ENCODE peak calls at places on chromosomes 1 and 21, in six cellular contexts. One of them, this sample, is unnamed.

GRCh38 chr1:197526736-197527371 is 248.4 kb downstream of the DENND1B start:
- DNase-seq in CD8-positive, alpha-beta memory T cell: peak
- DNase-seq in tibial artery: no peak
- DNase-seq in aorta: no peak
- DNase-seq in CD4-positive, CD25-positive, alpha-beta regulatory T cell: peak
- DNase-seq in OCI-LY7: peak
- DNase-seq in this sample: no peak

GRCh38 chr1:155077758-155078495 is 710 bp upstream of the EFNA3 start:
- DNase-seq in CD8-positive, alpha-beta memory T cell: no peak
- DNase-seq in OCI-LY7: no peak
- DNase-seq in CD4-positive, CD25-positive, alpha-beta regulatory T cell: no peak
- DNase-seq in tibial artery: no peak
- DNase-seq in aorta: peak
- DNase-seq in this sample: no peak

GRCh38 chr21:46159841-46160562 is 4.6 kb upstream of the FTCD start:
- DNase-seq in CD8-positive, alpha-beta memory T cell: no peak
- DNase-seq in OCI-LY7: no peak
- DNase-seq in tibial artery: peak
- DNase-seq in CD4-positive, CD25-positive, alpha-beta regulatory T cell: no peak
- DNase-seq in aorta: peak
- DNase-seq in this sample: no peak

GRCh38 chr1:169193191-169193850 is 86.8 kb downstream of the ATP1B1 start:
- DNase-seq in OCI-LY7: no peak
- DNase-seq in CD8-positive, alpha-beta memory T cell: no peak
- DNase-seq in tibial artery: no peak
- DNase-seq in CD4-positive, CD25-positive, alpha-beta regulatory T cell: no peak
- DNase-seq in aorta: no peak
- DNase-seq in this sample: no peak

GRCh38 chr1:36125129-36125991 is at the start of gene COL8A2:
- DNase-seq in CD4-positive, CD25-positive, alpha-beta regulatory T cell: no peak
- DNase-seq in OCI-LY7: no peak
- DNase-seq in tibial artery: peak
- DNase-seq in aorta: peak
- DNase-seq in CD8-positive, alpha-beta memory T cell: no peak
- DNase-seq in this sample: no peak

GRCh38 chr1:174075245-174075692 is 53.1 kb upstream of the RC3H1 start:
- DNase-seq in CD8-positive, alpha-beta memory T cell: no peak
- DNase-seq in OCI-LY7: no peak
- DNase-seq in tibial artery: no peak
- DNase-seq in CD4-positive, CD25-positive, alpha-beta regulatory T cell: no peak
- DNase-seq in aorta: no peak
- DNase-seq in this sample: no peak

GRCh38 chr1:47558601-47559593 is 121.1 kb downstream of the FOXD2 start:
- DNase-seq in CD8-positive, alpha-beta memory T cell: no peak
- DNase-seq in CD4-positive, CD25-positive, alpha-beta regulatory T cell: no peak
- DNase-seq in OCI-LY7: no peak
- DNase-seq in tibial artery: no peak
- DNase-seq in aorta: no peak
- DNase-seq in this sample: no peak

GRCh38 chr21:36478207-36478701 is 1.7 kb downstream of the CLDN14 start:
- DNase-seq in OCI-LY7: no peak
- DNase-seq in aorta: no peak
- DNase-seq in tibial artery: no peak
- DNase-seq in CD8-positive, alpha-beta memory T cell: no peak
- DNase-seq in CD4-positive, CD25-positive, alpha-beta regulatory T cell: peak
- DNase-seq in this sample: no peak

GRCh38 chr1:233251321-233251720 is 44.2 kb downstream of the PCNX2 start:
- DNase-seq in aorta: no peak
- DNase-seq in OCI-LY7: no peak
- DNase-seq in CD8-positive, alpha-beta memory T cell: no peak
- DNase-seq in tibial artery: no peak
- DNase-seq in CD4-positive, CD25-positive, alpha-beta regulatory T cell: no peak
- DNase-seq in this sample: no peak

GRCh38 chr1:150612014-150612345 is 17.4 kb downstream of the ENSA start:
- DNase-seq in tibial artery: peak
- DNase-seq in CD8-positive, alpha-beta memory T cell: no peak
- DNase-seq in aorta: no peak
- DNase-seq in CD4-positive, CD25-positive, alpha-beta regulatory T cell: no peak
- DNase-seq in OCI-LY7: peak
- DNase-seq in this sample: no peak
- H3K4me3 ChIP-seq in tibial artery: no peak
- H3K4me3 ChIP-seq in CD8-positive, alpha-beta memory T cell: peak
- H3K4me3 ChIP-seq in aorta: no peak
- H3K4me3 ChIP-seq in CD4-positive, CD25-positive, alpha-beta regulatory T cell: peak
- H3K4me3 ChIP-seq in OCI-LY7: peak
- H3K4me3 ChIP-seq in this sample: no peak

DNA sequence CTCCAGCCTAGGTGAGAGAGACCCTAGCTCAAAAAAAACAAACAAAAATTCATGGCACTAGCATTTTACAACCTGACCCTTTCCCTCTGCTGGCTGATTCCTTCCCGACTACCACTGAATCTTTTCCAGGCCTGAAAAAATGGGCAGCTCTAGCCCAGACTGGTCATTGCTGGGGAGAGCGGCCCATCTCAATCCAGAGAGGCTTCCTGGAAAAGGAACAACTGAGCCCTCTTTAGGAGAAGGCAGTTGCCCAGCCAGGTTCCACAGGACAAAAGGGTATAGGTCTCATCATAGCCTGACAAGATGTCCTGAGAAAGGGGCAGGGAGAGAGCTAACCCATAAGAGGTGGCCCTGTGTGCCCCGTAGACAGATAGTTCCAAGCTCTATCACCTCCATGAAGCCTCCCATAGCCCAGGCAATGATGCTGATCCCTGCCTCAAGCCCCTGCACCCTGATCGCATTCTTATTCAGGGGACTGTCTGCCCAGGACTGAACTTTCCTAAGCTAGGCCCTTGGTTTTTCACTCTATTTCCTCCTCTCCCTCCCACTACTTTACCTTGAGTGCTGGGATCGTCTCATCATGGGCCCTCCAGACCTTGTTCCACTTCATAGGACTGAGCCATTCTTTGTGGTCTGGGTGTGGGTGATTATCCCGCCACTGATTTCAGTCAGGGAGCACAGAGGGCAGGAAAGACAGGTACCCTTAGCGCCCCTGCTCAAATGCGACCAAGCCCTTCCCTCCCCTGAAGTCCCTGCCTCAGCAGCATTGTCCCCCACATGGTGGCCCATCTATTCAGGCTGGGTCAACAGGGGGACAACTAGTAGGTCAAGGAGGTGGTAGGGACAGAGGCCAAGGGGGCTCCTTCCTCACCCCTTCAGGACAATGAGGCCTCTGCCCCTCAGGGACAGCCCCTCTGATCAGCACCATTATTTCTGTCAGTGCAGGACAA is 18.2 kb downstream of the RHBG start:
- DNase-seq in aorta: no peak
- DNase-seq in CD8-positive, alpha-beta memory T cell: no peak
- DNase-seq in tibial artery: no peak
- DNase-seq in OCI-LY7: no peak
- DNase-seq in CD4-positive, CD25-positive, alpha-beta regulatory T cell: no peak
- DNase-seq in this sample: no peak
- H3K27ac ChIP-seq in aorta: no peak
- H3K27ac ChIP-seq in CD8-positive, alpha-beta memory T cell: no peak
- H3K27ac ChIP-seq in tibial artery: no peak
- H3K27ac ChIP-seq in OCI-LY7: no peak
- H3K27ac ChIP-seq in CD4-positive, CD25-positive, alpha-beta regulatory T cell: no peak
- H3K27ac ChIP-seq in this sample: no peak

GRCh38 chr1:3063379-3064295 is 5.4 kb upstream of the PRDM16 start:
- DNase-seq in tibial artery: no peak
- DNase-seq in OCI-LY7: no peak
- DNase-seq in aorta: peak
- DNase-seq in CD4-positive, CD25-positive, alpha-beta regulatory T cell: no peak
- DNase-seq in CD8-positive, alpha-beta memory T cell: no peak
- DNase-seq in this sample: no peak
- H3K4me3 ChIP-seq in tibial artery: peak
- H3K4me3 ChIP-seq in OCI-LY7: no peak
- H3K4me3 ChIP-seq in aorta: no peak
- H3K4me3 ChIP-seq in CD4-positive, CD25-positive, alpha-beta regulatory T cell: no peak
- H3K4me3 ChIP-seq in CD8-positive, alpha-beta memory T cell: no peak
- H3K4me3 ChIP-seq in this sample: no peak

GRCh38 chr1:4001461-4001860 is 101.4 kb upstream of the C1orf174 start:
- DNase-seq in aorta: peak
- DNase-seq in OCI-LY7: no peak
- DNase-seq in CD4-positive, CD25-positive, alpha-beta regulatory T cell: no peak
- DNase-seq in CD8-positive, alpha-beta memory T cell: no peak
- DNase-seq in tibial artery: peak
- DNase-seq in this sample: no peak
- H3K27ac ChIP-seq in aorta: no peak
- H3K27ac ChIP-seq in OCI-LY7: no peak
- H3K27ac ChIP-seq in CD4-positive, CD25-positive, alpha-beta regulatory T cell: no peak
- H3K27ac ChIP-seq in CD8-positive, alpha-beta memory T cell: no peak
- H3K27ac ChIP-seq in tibial artery: no peak
- H3K27ac ChIP-seq in this sample: no peak

DNA sequence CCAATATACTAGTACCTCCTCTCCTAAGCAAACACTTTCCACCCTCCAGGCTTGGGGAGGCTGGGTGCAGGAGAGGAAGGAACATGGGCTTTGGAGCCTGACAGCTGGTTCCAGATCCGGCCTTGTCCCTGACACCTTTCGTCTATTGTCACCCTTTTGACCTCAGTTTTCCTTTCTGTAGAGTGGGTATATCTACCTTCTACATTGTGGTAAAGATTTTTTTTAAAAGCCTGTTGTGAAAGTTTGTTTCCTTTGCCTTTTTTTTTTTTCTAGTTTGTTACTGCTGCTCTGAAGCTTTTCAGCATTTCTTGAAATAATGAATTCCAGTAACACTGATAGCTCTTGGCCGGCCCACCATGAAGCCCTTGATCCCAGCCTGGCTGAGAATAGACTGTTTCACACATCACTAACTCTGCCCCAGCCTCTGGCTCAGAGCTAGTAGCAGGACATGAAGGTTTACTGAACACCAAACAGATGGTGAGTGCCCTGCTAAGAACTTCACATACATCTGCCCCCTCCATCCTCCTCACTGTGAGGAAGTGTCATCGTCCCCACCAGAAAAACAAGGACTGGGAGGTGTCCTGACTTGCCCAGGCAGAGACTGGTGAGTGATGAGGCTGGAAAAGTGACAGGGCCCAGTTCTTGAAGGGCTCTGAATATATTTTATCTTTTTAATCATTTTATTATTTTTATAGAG is 33.1 kb upstream of the ID3 start:
- DNase-seq in tibial artery: no peak
- DNase-seq in CD4-positive, CD25-positive, alpha-beta regulatory T cell: peak
- DNase-seq in aorta: no peak
- DNase-seq in OCI-LY7: peak
- DNase-seq in CD8-positive, alpha-beta memory T cell: no peak
- DNase-seq in this sample: no peak
- H3K4me3 ChIP-seq in tibial artery: no peak
- H3K4me3 ChIP-seq in CD4-positive, CD25-positive, alpha-beta regulatory T cell: peak
- H3K4me3 ChIP-seq in aorta: no peak
- H3K4me3 ChIP-seq in OCI-LY7: peak
- H3K4me3 ChIP-seq in CD8-positive, alpha-beta memory T cell: no peak
- H3K4me3 ChIP-seq in this sample: no peak